ENCODE peak calls at places on chromosomes 12 and 14, in eight cellular contexts. R is psoas muscle, Z is spleen, L is body of pancreas, Y is AG04449, O is left lung, X is thyroid gland, V is astrocyte of the spinal cord. K is an unnamed sample.

GRCh38 chr12:21659383-21659782 is 1.7 kb upstream of the LDHB start:
- DNase-seq in R (no peak), Z (no peak), L (no peak), Y (no peak), O (no peak), X (no peak), V (no peak), K (no peak)

GRCh38 chr12:69996276-69996675 is 171.2 kb downstream of the MYRFL start:
- DNase-seq in R (no peak), Z (no peak), L (no peak), Y (no peak), O (no peak), X (no peak), V (no peak), K (no peak)

GRCh38 chr14:58637391-58638230 is at the start of gene DACT1:
- DNase-seq in R (peak), Z (peak), L (peak), Y (no peak), O (peak), X (peak), V (peak), K (no peak)

GRCh38 chr12:50258167-50258551 is 25.2 kb downstream of the LIMA1 start:
- DNase-seq in R (peak), Z (no peak), L (peak), Y (no peak), O (no peak), X (peak), V (no peak), K (no peak)

GRCh38 chr14:24255931-24256696 is 6.9 kb downstream of the TGM1 start:
- DNase-seq in R (no peak), Z (peak), L (no peak), Y (no peak), O (no peak), X (no peak), V (no peak), K (no peak)

GRCh38 chr14:23299558-23299957 is 3.1 kb downstream of the PPP1R3E start:
- DNase-seq in R (no peak), Z (no peak), L (peak), Y (no peak), O (no peak), X (peak), V (peak), K (no peak)

GRCh38 chr14:32200368-32201195 is 1.3 kb upstream of the RNU6-7 start:
- DNase-seq in R (no peak), Z (no peak), L (no peak), Y (no peak), O (no peak), X (no peak), V (no peak), K (no peak)

GRCh38 chr12:45779936-45780335 is 50.4 kb downstream of the ARID2 start:
- DNase-seq in R (no peak), Z (no peak), L (no peak), Y (no peak), O (no peak), X (no peak), V (no peak), K (no peak)

GRCh38 chr12:108475396-108475795 is 39.7 kb upstream of the FICD start:
- DNase-seq in R (no peak), Z (no peak), L (no peak), Y (no peak), O (no peak), X (no peak), V (no peak), K (no peak)

GRCh38 chr12:9869307-9870161 is at the start of gene CLEC2B:
- DNase-seq in R (no peak), Z (no peak), L (peak), Y (peak), O (no peak), X (no peak), V (peak), K (peak)

GRCh38 chr12:57616383-57617101 is 5.3 kb downstream of the ARHGEF25 start:
- DNase-seq in R (no peak), Z (no peak), L (no peak), Y (no peak), O (no peak), X (no peak), V (no peak), K (no peak)

GRCh38 chr12:105079011-105079570 is 5.2 kb downstream of the ALDH1L2 start:
- DNase-seq in R (no peak), Z (no peak), L (no peak), Y (no peak), O (no peak), X (no peak), V (no peak), K (no peak)
- TF ChIP-seq CTCF in R (no peak), Z (no peak), L (no peak), Y (no peak), O (no peak), X (no peak), V (no peak), K (no peak)

GRCh38 chr14:89367449-89368120 is 49.4 kb downstream of the FOXN3 start:
- DNase-seq in R (no peak), Z (no peak), L (no peak), Y (no peak), O (no peak), X (no peak), V (no peak), K (no peak)

GRCh38 chr14:89368490-89369477 is 48.2 kb downstream of the FOXN3 start:
- DNase-seq in R (no peak), Z (no peak), L (peak), Y (no peak), O (no peak), X (no peak), V (no peak), K (no peak)

GRCh38 chr14:89365071-89365801 is 51.8 kb downstream of the FOXN3 start:
- DNase-seq in R (no peak), Z (no peak), L (peak), Y (no peak), O (no peak), X (no peak), V (no peak), K (peak)

GRCh38 chr14:89364316-89364715 is 52.7 kb downstream of the FOXN3 start:
- DNase-seq in R (no peak), Z (no peak), L (no peak), Y (no peak), O (no peak), X (no peak), V (no peak), K (no peak)

GRCh38 chr14:89366580-89367448 is 50.2 kb downstream of the FOXN3 start:
- DNase-seq in R (no peak), Z (no peak), L (no peak), Y (no peak), O (no peak), X (no peak), V (no peak), K (no peak)
- H3K4me3 ChIP-seq in R (peak), Z (no peak), L (no peak), Y (no peak), O (no peak), X (no peak), V (no peak), K (no peak)

DNA sequence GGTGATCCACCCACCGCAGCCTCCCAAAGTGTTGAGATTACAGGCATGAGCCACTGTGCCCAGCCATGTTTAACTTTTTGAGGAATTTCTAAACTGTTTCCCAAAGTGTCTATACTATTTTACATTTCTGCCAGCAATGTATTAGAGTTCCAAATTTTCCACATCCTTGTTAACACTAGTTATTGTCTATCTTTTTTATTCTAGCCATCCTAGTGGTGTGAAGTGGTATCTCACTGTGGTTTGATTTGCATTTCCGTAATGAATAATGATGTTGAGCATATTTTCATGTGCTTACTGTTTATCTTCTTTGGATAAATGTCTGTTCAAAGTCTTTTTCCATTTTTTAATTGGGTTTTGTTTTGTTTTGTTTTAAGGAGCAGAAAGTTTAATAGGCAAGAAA is 14.7 kb downstream of the TXNRD1 start:
- DNase-seq in R (no peak), Z (no peak), L (no peak), Y (no peak), O (no peak), X (no peak), V (no peak), K (no peak)
- TF ChIP-seq CTCF in R (no peak), Z (no peak), L (no peak), Y (no peak), O (no peak), X (no peak), V (no peak), K (no peak)

GRCh38 chr14:61470954-61471279 is 149.5 kb downstream of the PRKCH start:
- DNase-seq in R (no peak), Z (no peak), L (no peak), Y (no peak), O (no peak), X (no peak), V (no peak), K (no peak)

GRCh38 chr14:61472801-61473376 is 151.5 kb downstream of the PRKCH start:
- DNase-seq in R (no peak), Z (peak), L (no peak), Y (no peak), O (no peak), X (no peak), V (no peak), K (no peak)

GRCh38 chr14:61470261-61470953 is 149.0 kb downstream of the PRKCH start:
- DNase-seq in R (no peak), Z (no peak), L (no peak), Y (peak), O (no peak), X (no peak), V (peak), K (no peak)

GRCh38 chr14:61472025-61472672 is 150.8 kb downstream of the PRKCH start:
- DNase-seq in R (no peak), Z (peak), L (peak), Y (peak), O (no peak), X (no peak), V (peak), K (no peak)

DNA sequence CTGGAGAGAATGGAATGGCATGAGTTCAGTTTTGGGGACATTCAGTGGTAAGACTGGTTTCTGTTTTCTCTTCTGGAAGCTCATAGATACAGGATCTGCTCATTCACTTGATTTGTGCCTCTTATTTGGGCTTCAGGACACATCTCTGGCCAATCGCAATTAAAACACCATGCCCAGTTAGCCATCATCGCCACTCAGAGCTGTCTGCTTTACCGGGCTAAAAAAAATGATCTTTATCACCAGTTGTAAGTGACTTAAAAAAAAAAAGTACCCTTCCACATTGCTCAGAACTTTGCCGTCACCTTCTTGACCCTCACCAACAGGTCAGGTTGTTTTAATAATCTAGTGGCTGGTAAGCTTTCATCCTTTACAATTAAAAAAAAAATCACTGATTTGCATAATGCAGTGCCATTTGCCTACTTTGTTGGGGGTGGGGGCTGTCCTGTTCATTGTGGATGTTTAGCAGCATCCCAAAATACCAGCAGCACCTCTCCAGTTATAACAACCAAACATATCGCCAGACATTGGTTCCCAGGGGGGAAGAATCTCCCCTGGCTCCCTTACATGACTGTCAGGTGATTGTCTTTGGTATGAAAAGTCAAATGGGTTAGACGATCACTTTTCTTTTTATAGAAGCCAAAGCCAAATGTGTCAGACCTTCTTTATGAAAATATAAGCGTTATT is 150.1 kb downstream of the PRKCH start:
- DNase-seq in R (no peak), Z (no peak), L (no peak), Y (no peak), O (no peak), X (no peak), V (no peak), K (no peak)
- H3K4me3 ChIP-seq in R (peak), Z (peak), L (no peak), Y (peak), O (no peak), X (no peak), V (peak), K (peak)

K was measured in GM12864.